ENCODE peak calls at places on chromosomes 12 and 14, in seven cellular contexts. N is adrenal gland, R is IMR-90, W is sigmoid colon, L is GM12878, F is K562, J is stomach. H is an unnamed sample.

GRCh38 chr12:12779529-12779928 is 5.9 kb upstream of the APOLD1 start:
- DNase-seq in N (no peak), R (peak), W (no peak), L (no peak), F (no peak), J (no peak), H (no peak)

GRCh38 chr14:103286968-103287850 is 46.8 kb upstream of the EIF5 start:
- DNase-seq in N (no peak), R (no peak), W (peak), L (no peak), F (no peak), J (no peak), H (no peak)

GRCh38 chr14:88983755-88984154 is 159.3 kb downstream of the TTC8 start:
- DNase-seq in N (no peak), R (peak), W (no peak), L (no peak), F (no peak), J (no peak), H (no peak)

GRCh38 chr12:84763112-84763511 is 149.5 kb downstream of the SLC6A15 start:
- DNase-seq in N (no peak), R (peak), W (no peak), L (no peak), F (no peak), J (no peak), H (no peak)

GRCh38 chr14:58829594-58829993 is 191.8 kb downstream of the DACT1 start:
- DNase-seq in N (no peak), R (peak), W (no peak), L (no peak), F (no peak), J (no peak), H (no peak)

GRCh38 chr12:59067068-59067467 is 146.8 kb upstream of the LRIG3 start:
- DNase-seq in N (no peak), R (peak), W (no peak), L (no peak), F (no peak), J (no peak), H (no peak)

GRCh38 chr12:53042607-53043454 is 7.0 kb upstream of the TNS2 start:
- DNase-seq in N (no peak), R (no peak), W (no peak), L (no peak), F (no peak), J (no peak), H (no peak)

GRCh38 chr12:57235012-57235727 is 5.7 kb downstream of the SHMT2 start:
- DNase-seq in N (peak), R (peak), W (peak), L (no peak), F (peak), J (peak), H (peak)

GRCh38 chr14:95531473-95531872 is 3.4 kb upstream of the GLRX5 start:
- DNase-seq in N (no peak), R (peak), W (no peak), L (no peak), F (no peak), J (no peak), H (no peak)

GRCh38 chr12:122072031-122072970 is 6.3 kb upstream of the MLXIP start:
- DNase-seq in N (peak), R (peak), W (peak), L (no peak), F (no peak), J (peak), H (no peak)

GRCh38 chr12:81360916-81361315 is 283.0 kb downstream of the ACSS3 start:
- DNase-seq in N (no peak), R (no peak), W (no peak), L (no peak), F (no peak), J (no peak), H (no peak)

GRCh38 chr12:132466241-132467188 is 23.4 kb upstream of the FBRSL1 start:
- DNase-seq in N (peak), R (no peak), W (no peak), L (no peak), F (no peak), J (no peak), H (no peak)

GRCh38 chr14:26204954-26205479 is 392.8 kb downstream of the NOVA1 start:
- DNase-seq in N (peak), R (no peak), W (peak), L (no peak), F (no peak), J (peak), H (peak)

GRCh38 chr12:26750531-26751171 is 82.3 kb downstream of the ITPR2 start:
- DNase-seq in N (no peak), R (no peak), W (no peak), L (no peak), F (no peak), J (no peak), H (no peak)

GRCh38 chr12:113130457-113131135 is 5.0 kb downstream of the RASAL1 start:
- DNase-seq in N (peak), R (no peak), W (no peak), L (no peak), F (peak), J (no peak), H (no peak)

GRCh38 chr14:22780941-22781605 is 14.6 kb downstream of the OXA1L start:
- DNase-seq in N (no peak), R (peak), W (no peak), L (no peak), F (no peak), J (no peak), H (no peak)

GRCh38 chr12:110514363-110514762 is 12.2 kb downstream of the RAD9B start:
- DNase-seq in N (no peak), R (no peak), W (no peak), L (no peak), F (no peak), J (no peak), H (no peak)

GRCh38 chr12:90028620-90029051 is 320.0 kb upstream of the ATP2B1 start:
- DNase-seq in N (no peak), R (peak), W (no peak), L (no peak), F (no peak), J (no peak), H (no peak)

DNA sequence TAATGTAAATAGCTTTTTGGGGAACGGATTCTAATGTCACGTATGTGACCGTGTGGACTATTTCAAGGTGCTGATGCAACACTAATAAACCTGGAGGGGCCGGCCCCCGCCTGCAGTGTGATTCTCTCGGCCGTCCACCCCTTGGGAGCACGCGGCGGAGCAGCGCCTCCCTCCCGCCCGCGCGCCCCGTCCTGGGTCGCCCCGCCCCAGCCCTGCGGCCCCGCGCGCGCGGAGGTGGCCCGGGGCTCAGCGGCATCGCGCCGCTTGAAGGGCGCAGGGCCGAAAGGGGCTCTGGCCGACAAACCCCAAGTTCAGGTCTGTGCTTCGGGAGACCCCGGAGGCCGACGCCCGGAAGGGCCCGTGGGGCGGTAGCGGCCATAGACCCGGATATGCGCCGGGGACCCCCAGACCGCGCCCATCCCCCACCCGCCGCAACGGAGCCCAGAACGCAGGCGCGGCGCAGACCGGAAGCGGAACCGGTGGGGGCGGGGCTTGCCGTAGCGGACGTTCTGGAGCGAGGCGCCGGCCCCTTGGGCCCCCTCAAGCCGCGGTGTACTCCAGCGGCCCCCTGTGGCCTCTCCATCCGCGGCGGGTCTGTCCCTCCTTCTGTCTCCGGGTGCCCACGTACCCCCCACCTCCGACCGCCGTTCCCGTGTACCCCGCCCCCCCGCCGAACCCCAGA is at the start of gene TEX22:
- DNase-seq in N (peak), R (peak), W (peak), L (peak), F (peak), J (peak), H (peak)
- TF ChIP-seq POLR2A in N (no peak), R (peak), W (peak), L (peak), F (peak), J (no peak), H (peak)

GRCh38 chr12:34016361-34016760 is 5.9 kb upstream of the ALG10 start:
- DNase-seq in N (no peak), R (no peak), W (no peak), L (no peak), F (no peak), J (no peak), H (no peak)

DNA sequence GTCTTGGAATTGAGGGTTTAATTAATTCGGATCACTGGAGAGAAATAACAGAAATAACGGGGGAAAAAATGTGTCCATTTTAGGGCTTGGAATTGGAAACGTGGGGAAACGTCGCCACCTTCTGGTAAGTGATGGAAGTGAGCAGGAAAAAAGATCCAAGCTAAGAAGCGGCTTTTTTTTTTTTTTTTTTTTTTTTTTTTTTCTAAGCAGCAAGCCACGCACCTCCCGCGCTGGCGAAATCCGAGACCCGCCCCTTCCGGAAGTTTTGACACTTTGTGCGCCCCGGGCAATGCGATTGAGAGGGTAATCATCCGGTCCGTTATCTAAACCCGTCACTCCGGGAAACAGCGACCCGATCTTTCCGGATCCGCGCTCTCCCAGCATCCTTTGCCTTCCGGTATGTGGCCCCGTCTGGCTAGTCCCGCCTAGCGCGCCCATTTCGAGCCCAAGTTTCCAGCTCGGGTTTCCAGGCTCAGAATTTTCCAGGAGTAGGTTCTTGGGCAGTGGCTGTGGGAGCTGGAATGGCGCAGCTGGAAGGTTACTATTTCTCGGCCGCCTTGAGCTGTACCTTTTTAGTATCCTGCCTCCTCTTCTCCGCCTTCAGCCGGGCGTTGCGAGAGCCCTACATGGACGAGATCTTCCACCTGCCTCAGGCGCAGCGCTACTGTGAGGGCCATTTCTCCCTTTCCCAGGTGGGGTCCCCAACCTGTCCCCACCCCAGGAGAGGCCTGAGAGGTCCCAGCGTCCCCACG is at the start of gene ALG10:
- DNase-seq in N (peak), R (peak), W (peak), L (peak), F (peak), J (peak), H (peak)
- TF ChIP-seq POLR2A in N (peak), R (peak), W (no peak), L (peak), F (peak), J (no peak), H (peak)

GRCh38 chr14:21308479-21309237 is 28.8 kb downstream of the RPGRIP1 start:
- DNase-seq in N (peak), R (peak), W (peak), L (peak), F (peak), J (peak), H (peak)
- TF ChIP-seq POLR2A in N (peak), R (no peak), W (no peak), L (peak), F (peak), J (peak), H (peak)

GRCh38 chr12:3170423-3171194 is 93.4 kb downstream of the TSPAN9 start:
- DNase-seq in N (no peak), R (peak), W (no peak), L (no peak), F (no peak), J (no peak), H (no peak)

GRCh38 chr12:3167636-3168035 is 90.5 kb downstream of the TSPAN9 start:
- DNase-seq in N (no peak), R (no peak), W (no peak), L (no peak), F (no peak), J (no peak), H (no peak)

GRCh38 chr12:3168223-3168770 is 91.1 kb downstream of the TSPAN9 start:
- DNase-seq in N (no peak), R (no peak), W (no peak), L (no peak), F (no peak), J (no peak), H (no peak)

GRCh38 chr12:3171195-3171591 is 94.0 kb downstream of the TSPAN9 start:
- DNase-seq in N (no peak), R (peak), W (no peak), L (no peak), F (no peak), J (no peak), H (no peak)

DNA sequence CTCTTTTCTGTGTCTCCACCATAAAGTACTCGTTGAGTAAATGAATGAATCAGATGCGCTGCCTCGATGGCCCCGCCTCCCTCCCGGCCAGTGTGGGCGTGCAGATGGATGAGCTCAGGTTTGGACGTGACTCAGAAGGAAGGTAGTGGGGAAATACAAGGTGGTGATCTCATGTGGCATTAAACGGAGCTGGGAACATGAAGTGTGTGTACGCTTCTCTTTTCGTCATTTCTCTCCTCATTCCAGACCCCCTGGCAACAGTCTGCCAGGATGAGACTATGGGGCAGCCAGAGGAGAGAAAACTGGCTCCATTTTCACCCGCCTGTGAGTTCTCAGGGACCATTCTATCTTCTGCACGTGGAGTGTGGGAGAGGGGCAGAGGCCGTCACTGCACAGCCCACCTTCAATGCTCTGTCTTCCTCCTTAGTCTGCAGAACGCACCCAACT is 91.6 kb downstream of the TSPAN9 start:
- DNase-seq in N (no peak), R (peak), W (no peak), L (no peak), F (peak), J (no peak), H (no peak)
- TF ChIP-seq POLR2A in N (no peak), R (peak), W (no peak), L (no peak), F (no peak), J (no peak), H (no peak)

H was measured in Peyer's patch.